ENCODE peak calls at places on chromosome 21, in five cellular contexts. T is dorsolateral prefrontal cortex, P is uterus, S is left lung, O is HCT116. Y is an unnamed sample.

GRCh38 chr21:42358261-42358660 is 7.5 kb upstream of the TFF2 start:
- DNase-seq in T (no peak), P (no peak), S (peak), O (no peak), Y (no peak)

GRCh38 chr21:36487641-36488307 is 7.9 kb upstream of the CLDN14 start:
- DNase-seq in T (no peak), P (no peak), S (no peak), O (no peak), Y (peak)

GRCh38 chr21:42614811-42615342 is 38.5 kb upstream of the PDE9A start:
- DNase-seq in T (no peak), P (peak), S (peak), O (no peak), Y (peak)

GRCh38 chr21:34822957-34823356 is 154.2 kb downstream of the CLIC6 start:
- DNase-seq in T (no peak), P (no peak), S (no peak), O (no peak), Y (peak)

GRCh38 chr21:27448960-27449359 is 482.1 kb upstream of the ADAMTS5 start:
- DNase-seq in T (no peak), P (peak), S (no peak), O (no peak), Y (no peak)

GRCh38 chr21:15725949-15726348 is 3.8 kb upstream of the USP25 start:
- DNase-seq in T (no peak), P (no peak), S (no peak), O (no peak), Y (no peak)

GRCh38 chr21:16102113-16102512 is 372.3 kb downstream of the USP25 start:
- DNase-seq in T (no peak), P (no peak), S (no peak), O (no peak), Y (no peak)

GRCh38 chr21:41348434-41348833 is 13.4 kb upstream of the MX2 start:
- DNase-seq in T (no peak), P (no peak), S (no peak), O (no peak), Y (no peak)

GRCh38 chr21:39604951-39605350 is 7.8 kb upstream of the B3GALT5 start:
- DNase-seq in T (no peak), P (no peak), S (no peak), O (no peak), Y (no peak)

GRCh38 chr21:35649186-35649585 is 411.1 kb downstream of the SETD4 start:
- DNase-seq in T (no peak), P (no peak), S (no peak), O (no peak), Y (peak)

GRCh38 chr21:42411197-42411869 is 7.6 kb downstream of the UBASH3A start:
- DNase-seq in T (no peak), P (no peak), S (no peak), O (no peak), Y (no peak)

GRCh38 chr21:27713159-27714109 is 746.5 kb upstream of the ADAMTS5 start:
- DNase-seq in T (no peak), P (no peak), S (peak), O (no peak), Y (no peak)

GRCh38 chr21:26124896-26125295 is 45.7 kb downstream of the APP start:
- DNase-seq in T (no peak), P (no peak), S (no peak), O (no peak), Y (no peak)

GRCh38 chr21:32457360-32457840 is 44.9 kb downstream of the EVA1C start:
- DNase-seq in T (no peak), P (peak), S (peak), O (peak), Y (peak)

GRCh38 chr21:37366488-37367300 is at the start of gene DYRK1A:
- DNase-seq in T (peak), P (peak), S (peak), O (peak), Y (peak)

GRCh38 chr21:14895792-14896191 is 169.0 kb downstream of the NRIP1 start:
- DNase-seq in T (no peak), P (no peak), S (no peak), O (no peak), Y (no peak)

GRCh38 chr21:42338730-42339715 is 11.8 kb downstream of the TFF2 start:
- DNase-seq in T (no peak), P (no peak), S (no peak), O (no peak), Y (no peak)

GRCh38 chr21:29186246-29186645 is 55.8 kb downstream of the MAP3K7CL start:
- DNase-seq in T (no peak), P (no peak), S (no peak), O (no peak), Y (no peak)

GRCh38 chr21:42474043-42474831 is 21.8 kb downstream of the RSPH1 start:
- DNase-seq in T (no peak), P (no peak), S (peak), O (peak), Y (peak)

GRCh38 chr21:37907076-37907475 is 9.2 kb downstream of the KCNJ6 start:
- DNase-seq in T (no peak), P (no peak), S (no peak), O (no peak), Y (no peak)

GRCh38 chr21:35428489-35428888 is 379.4 kb upstream of the RUNX1 start:
- DNase-seq in T (no peak), P (no peak), S (peak), O (no peak), Y (peak)

GRCh38 chr21:16082038-16082816 is 352.4 kb downstream of the USP25 start:
- DNase-seq in T (no peak), P (no peak), S (no peak), O (no peak), Y (peak)

GRCh38 chr21:42627527-42628289 is 25.7 kb upstream of the PDE9A start:
- DNase-seq in T (no peak), P (no peak), S (no peak), O (no peak), Y (no peak)

GRCh38 chr21:31731112-31731801 is 661 bp downstream of the SCAF4 start:
- DNase-seq in T (peak), P (peak), S (peak), O (no peak), Y (peak)

GRCh38 chr21:42406201-42406601 is 2.5 kb downstream of the UBASH3A start:
- DNase-seq in T (no peak), P (no peak), S (no peak), O (no peak), Y (no peak)

GRCh38 chr21:15754640-15755039 is 24.9 kb downstream of the USP25 start:
- DNase-seq in T (no peak), P (no peak), S (no peak), O (no peak), Y (peak)

GRCh38 chr21:42677339-42678117 is 24.1 kb downstream of the PDE9A start:
- DNase-seq in T (no peak), P (no peak), S (no peak), O (no peak), Y (peak)

GRCh38 chr21:27168084-27168483 is 201.2 kb upstream of the ADAMTS5 start:
- DNase-seq in T (no peak), P (no peak), S (no peak), O (no peak), Y (peak)

GRCh38 chr21:35051287-35051818 is 2.3 kb upstream of the RUNX1 start:
- DNase-seq in T (peak), P (peak), S (peak), O (peak), Y (peak)

GRCh38 chr21:45900034-45900868 is 81.3 kb upstream of the COL6A1 start:
- DNase-seq in T (no peak), P (no peak), S (peak), O (no peak), Y (no peak)
- TF ChIP-seq CTCF in T (no peak), P (no peak), S (no peak), O (no peak), Y (no peak)

GRCh38 chr21:44854391-44854663 is 19.2 kb downstream of the PTTG1IP start:
- DNase-seq in T (no peak), P (no peak), S (no peak), O (no peak), Y (no peak)
- H3K4me3 ChIP-seq in T (no peak), P (no peak), S (no peak), O (no peak), Y (no peak)

GRCh38 chr21:33588485-33589335 is at the start of gene DONSON:
- DNase-seq in T (peak), P (peak), S (peak), O (peak), Y (peak)
- TF ChIP-seq CTCF in T (no peak), P (peak), S (no peak), O (no peak), Y (no peak)

DNA sequence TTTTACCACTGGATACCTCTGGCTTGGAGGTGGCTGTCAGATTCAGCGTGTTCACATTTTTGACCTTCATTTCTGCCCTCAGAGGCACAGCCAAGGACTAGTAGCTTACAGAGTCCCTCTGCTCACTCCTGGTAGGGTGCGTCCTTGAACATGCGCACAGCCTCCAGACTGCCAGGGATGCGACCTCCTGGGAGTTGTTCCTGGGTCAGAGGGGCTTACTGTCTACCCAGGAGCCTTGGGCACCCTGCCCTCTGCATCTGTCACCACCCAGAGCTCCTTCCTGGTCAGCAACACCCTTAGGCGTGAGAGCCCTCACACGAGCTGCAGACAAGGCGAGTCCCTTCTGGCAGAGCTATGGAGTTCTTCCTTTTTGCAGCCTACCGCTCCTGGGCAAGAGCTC is 1.7 kb downstream of the SLX9 start:
- DNase-seq in T (no peak), P (no peak), S (no peak), O (no peak), Y (no peak)
- H3K4me3 ChIP-seq in T (no peak), P (no peak), S (no peak), O (peak), Y (no peak)

Y was measured in fibroblast of mammary gland.